ENCODE peak calls at places on chromosomes 3 and 15, in six cellular contexts. E, R, T, V, Y and A are unnamed samples.

GRCh38 chr15:85583404-85584390 is 203.3 kb downstream of the AKAP13 start:
- DNase-seq in E (no peak), R (peak), T (no peak), V (peak), Y (no peak), A (no peak)

GRCh38 chr3:107431298-107432012 is 54.2 kb downstream of the CCDC54 start:
- DNase-seq in E (peak), R (peak), T (peak), V (peak), Y (no peak), A (peak)

GRCh38 chr3:42078686-42079085 is 12.5 kb upstream of the TRAK1 start:
- DNase-seq in E (no peak), R (no peak), T (peak), V (no peak), Y (no peak), A (no peak)

GRCh38 chr15:29612096-29612495 is 210.2 kb downstream of the TJP1 start:
- DNase-seq in E (no peak), R (no peak), T (peak), V (no peak), Y (no peak), A (no peak)

GRCh38 chr15:29087521-29088285 is 181.9 kb downstream of the NSMCE3 start:
- DNase-seq in E (no peak), R (no peak), T (no peak), V (no peak), Y (no peak), A (no peak)

GRCh38 chr15:91271565-91272153 is 171.6 kb downstream of the SV2B start:
- DNase-seq in E (no peak), R (no peak), T (no peak), V (no peak), Y (no peak), A (peak)

GRCh38 chr3:73493543-73494314 is 131.0 kb downstream of the PDZRN3 start:
- DNase-seq in E (no peak), R (no peak), T (no peak), V (no peak), Y (no peak), A (no peak)

GRCh38 chr3:115470254-115470653 is 153.1 kb upstream of the GAP43 start:
- DNase-seq in E (no peak), R (no peak), T (no peak), V (no peak), Y (no peak), A (no peak)

GRCh38 chr15:65306551-65306950 is 2.1 kb downstream of the RNU5B-1 start:
- DNase-seq in E (no peak), R (no peak), T (no peak), V (no peak), Y (no peak), A (no peak)

GRCh38 chr3:13112521-13113345 is 39.5 kb upstream of the IQSEC1 start:
- DNase-seq in E (peak), R (no peak), T (peak), V (no peak), Y (no peak), A (no peak)

GRCh38 chr15:71137138-71137518 is 21.9 kb downstream of the THSD4 start:
- DNase-seq in E (no peak), R (no peak), T (no peak), V (no peak), Y (no peak), A (no peak)

GRCh38 chr3:185823280-185824044 is 1.4 kb downstream of the IGF2BP2 start:
- DNase-seq in E (peak), R (peak), T (peak), V (peak), Y (no peak), A (peak)

GRCh38 chr3:72426618-72427397 is 421.4 kb downstream of the SHQ1 start:
- DNase-seq in E (no peak), R (no peak), T (no peak), V (no peak), Y (no peak), A (no peak)

GRCh38 chr3:908839-909238 is 184.0 kb upstream of the CNTN6 start:
- DNase-seq in E (no peak), R (no peak), T (no peak), V (no peak), Y (no peak), A (peak)

GRCh38 chr3:36595531-36595930 is 168.8 kb downstream of the DCLK3 start:
- DNase-seq in E (no peak), R (no peak), T (no peak), V (no peak), Y (no peak), A (no peak)

GRCh38 chr15:33278816-33279612 is 31.8 kb upstream of the RYR3 start:
- DNase-seq in E (no peak), R (no peak), T (no peak), V (no peak), Y (no peak), A (no peak)

GRCh38 chr3:142858043-142858442 is 30.8 kb downstream of the PCOLCE2 start:
- DNase-seq in E (no peak), R (no peak), T (no peak), V (no peak), Y (no peak), A (no peak)

GRCh38 chr15:55434989-55435825 is 26.9 kb downstream of the PIERCE2 start:
- DNase-seq in E (no peak), R (no peak), T (no peak), V (no peak), Y (peak), A (no peak)

GRCh38 chr3:7978104-7978457 is 523.5 kb upstream of the LMCD1 start:
- DNase-seq in E (no peak), R (peak), T (no peak), V (no peak), Y (no peak), A (no peak)

GRCh38 chr3:48426401-48426909 is 3.4 kb downstream of the PLXNB1 start:
- DNase-seq in E (no peak), R (peak), T (no peak), V (no peak), Y (no peak), A (no peak)

GRCh38 chr3:40490916-40491315 is 14.0 kb downstream of the ZNF619 start:
- DNase-seq in E (no peak), R (no peak), T (no peak), V (no peak), Y (no peak), A (no peak)

GRCh38 chr15:87680200-87680599 is 576.3 kb downstream of the NTRK3 start:
- DNase-seq in E (no peak), R (no peak), T (no peak), V (no peak), Y (no peak), A (no peak)

GRCh38 chr3:67947808-67948508 is 293.5 kb upstream of the SUCLG2 start:
- DNase-seq in E (no peak), R (peak), T (no peak), V (no peak), Y (no peak), A (peak)

GRCh38 chr3:61954097-61954528 is 392.7 kb downstream of the PTPRG start:
- DNase-seq in E (no peak), R (no peak), T (no peak), V (no peak), Y (no peak), A (no peak)

GRCh38 chr15:97961067-97961954 is 808 bp downstream of the ARRDC4 start:
- DNase-seq in E (peak), R (peak), T (peak), V (peak), Y (no peak), A (peak)

GRCh38 chr3:149198611-149199010 is 23.0 kb downstream of the CP start:
- DNase-seq in E (no peak), R (no peak), T (no peak), V (no peak), Y (no peak), A (no peak)

GRCh38 chr3:100463002-100463401 is 29.4 kb upstream of the TMEM45A start:
- DNase-seq in E (no peak), R (no peak), T (no peak), V (no peak), Y (peak), A (no peak)

GRCh38 chr3:60301142-60301541 is 950.1 kb downstream of the FHIT start:
- DNase-seq in E (no peak), R (no peak), T (no peak), V (no peak), Y (no peak), A (no peak)

GRCh38 chr3:111572061-111572460 is 23.1 kb downstream of the ZBED2 start:
- DNase-seq in E (no peak), R (no peak), T (no peak), V (no peak), Y (no peak), A (no peak)

GRCh38 chr15:69343133-69343532 is 44.4 kb downstream of the PAQR5 start:
- DNase-seq in E (no peak), R (no peak), T (no peak), V (no peak), Y (no peak), A (no peak)

GRCh38 chr3:59212128-59212764 is 162.4 kb upstream of the CFAP20DC start:
- DNase-seq in E (no peak), R (no peak), T (no peak), V (no peak), Y (peak), A (no peak)

GRCh38 chr3:61813656-61814055 is 252.3 kb downstream of the PTPRG start:
- DNase-seq in E (no peak), R (no peak), T (no peak), V (peak), Y (no peak), A (no peak)

GRCh38 chr3:46619845-46620778 is 7.8 kb downstream of the FAM240A start:
- DNase-seq in E (no peak), R (no peak), T (no peak), V (no peak), Y (no peak), A (no peak)

GRCh38 chr15:69954726-69955125 is 143.0 kb downstream of the TLE3 start:
- DNase-seq in E (no peak), R (no peak), T (no peak), V (no peak), Y (no peak), A (no peak)

GRCh38 chr3:19946291-19946831 is 536 bp upstream of the RAB5A start:
- DNase-seq in E (no peak), R (no peak), T (no peak), V (no peak), Y (no peak), A (no peak)

GRCh38 chr3:139482206-139482605 is 5.9 kb upstream of the RBP2 start:
- DNase-seq in E (no peak), R (no peak), T (no peak), V (no peak), Y (no peak), A (no peak)

GRCh38 chr3:71063768-71064287 is 519.7 kb downstream of the FOXP1 start:
- DNase-seq in E (peak), R (peak), T (no peak), V (no peak), Y (no peak), A (no peak)

GRCh38 chr3:27559835-27560234 is 75.7 kb upstream of the SLC4A7 start:
- DNase-seq in E (no peak), R (no peak), T (no peak), V (peak), Y (no peak), A (no peak)

GRCh38 chr3:23999012-23999641 is 54.0 kb downstream of the NR1D2 start:
- DNase-seq in E (peak), R (peak), T (peak), V (peak), Y (no peak), A (peak)

GRCh38 chr3:126475411-126476114 is at the start of gene ZXDC:
- DNase-seq in E (peak), R (peak), T (peak), V (peak), Y (peak), A (peak)
- TF ChIP-seq CTCF in E (peak), R (peak), T (no peak), V (peak), Y (peak), A (no peak)

GRCh38 chr15:67381416-67382045 is 126.9 kb downstream of the IQCH start:
- DNase-seq in E (no peak), R (no peak), T (no peak), V (no peak), Y (no peak), A (no peak)

GRCh38 chr15:67382723-67383122 is 128.1 kb downstream of the IQCH start:
- DNase-seq in E (no peak), R (no peak), T (no peak), V (no peak), Y (no peak), A (no peak)

GRCh38 chr15:67385971-67386370 is 131.4 kb downstream of the IQCH start:
- DNase-seq in E (no peak), R (no peak), T (no peak), V (no peak), Y (no peak), A (no peak)

GRCh38 chr15:67384761-67385160 is 130.2 kb downstream of the IQCH start:
- DNase-seq in E (no peak), R (no peak), T (no peak), V (no peak), Y (no peak), A (no peak)

DNA sequence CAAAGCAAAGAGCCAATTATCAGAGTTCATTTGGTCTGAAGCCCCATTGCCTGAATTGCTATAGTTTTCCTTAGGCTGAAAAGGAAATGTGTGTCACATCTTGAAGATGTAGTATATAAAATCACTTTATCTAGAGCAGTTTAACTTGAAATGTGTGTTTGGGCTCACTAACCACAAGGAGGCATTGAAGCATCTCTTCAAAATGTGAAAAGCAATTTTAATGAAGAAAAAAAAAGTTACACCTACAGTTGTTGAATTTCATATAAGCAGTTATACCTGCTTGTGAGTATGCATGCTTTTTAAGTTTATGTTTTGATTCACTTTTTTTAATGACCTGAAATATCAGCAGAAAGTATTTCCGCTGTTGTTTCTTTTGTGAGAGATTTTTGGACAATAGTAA is 129.3 kb downstream of the IQCH start:
- DNase-seq in E (no peak), R (no peak), T (no peak), V (no peak), Y (no peak), A (no peak)
- TF ChIP-seq CTCF in E (no peak), R (no peak), T (no peak), V (no peak), Y (no peak), A (no peak)

DNA sequence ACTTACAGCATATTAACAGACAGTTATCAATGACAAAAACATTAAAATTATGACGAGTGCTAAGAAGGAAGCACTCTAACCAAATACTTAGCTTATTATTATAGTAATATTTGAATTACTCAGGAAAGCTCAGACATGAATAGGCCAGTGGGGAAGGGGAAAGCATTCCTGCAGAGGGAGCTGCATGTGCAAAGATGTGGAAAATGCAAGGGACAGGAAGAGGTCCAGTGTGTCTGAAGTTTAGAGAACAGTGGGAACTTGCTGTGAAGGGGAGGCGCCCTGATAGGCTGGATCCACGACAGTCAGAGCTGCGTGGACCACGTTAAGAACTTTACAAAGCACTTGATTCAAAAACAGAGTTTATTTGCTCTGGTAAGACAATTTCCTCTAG is 1.2 kb upstream of the SPICE1 start:
- DNase-seq in E (no peak), R (no peak), T (no peak), V (no peak), Y (no peak), A (no peak)
- TF ChIP-seq CTCF in E (no peak), R (peak), T (no peak), V (no peak), Y (no peak), A (no peak)

DNA sequence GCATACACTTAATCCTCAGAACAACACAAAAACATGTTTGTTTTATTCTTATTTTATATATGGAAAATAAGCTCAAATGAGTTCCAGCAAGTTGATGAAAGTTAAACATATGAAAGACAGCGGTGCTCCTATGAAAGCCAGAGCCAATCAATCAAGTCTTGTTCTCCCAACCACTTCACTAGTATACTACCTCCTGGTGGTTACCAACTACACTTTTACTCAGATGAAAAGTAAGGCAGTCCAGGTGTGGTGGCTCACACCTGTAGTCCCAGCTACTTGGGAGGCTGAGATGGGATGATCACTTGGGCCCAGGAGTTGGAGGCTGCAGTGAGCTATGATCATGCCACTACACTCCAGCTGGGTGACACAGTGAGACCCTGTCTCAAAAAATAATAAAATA is 66.0 kb downstream of the MAGI1 start:
- DNase-seq in E (no peak), R (no peak), T (no peak), V (no peak), Y (no peak), A (no peak)
- TF ChIP-seq CTCF in E (no peak), R (no peak), T (no peak), V (no peak), Y (no peak), A (no peak)

GRCh38 chr3:64717872-64718613 is 30.2 kb upstream of the ADAMTS9 start:
- DNase-seq in E (no peak), R (no peak), T (no peak), V (no peak), Y (no peak), A (no peak)
- TF ChIP-seq CTCF in E (no peak), R (peak), T (no peak), V (peak), Y (no peak), A (peak)

DNA sequence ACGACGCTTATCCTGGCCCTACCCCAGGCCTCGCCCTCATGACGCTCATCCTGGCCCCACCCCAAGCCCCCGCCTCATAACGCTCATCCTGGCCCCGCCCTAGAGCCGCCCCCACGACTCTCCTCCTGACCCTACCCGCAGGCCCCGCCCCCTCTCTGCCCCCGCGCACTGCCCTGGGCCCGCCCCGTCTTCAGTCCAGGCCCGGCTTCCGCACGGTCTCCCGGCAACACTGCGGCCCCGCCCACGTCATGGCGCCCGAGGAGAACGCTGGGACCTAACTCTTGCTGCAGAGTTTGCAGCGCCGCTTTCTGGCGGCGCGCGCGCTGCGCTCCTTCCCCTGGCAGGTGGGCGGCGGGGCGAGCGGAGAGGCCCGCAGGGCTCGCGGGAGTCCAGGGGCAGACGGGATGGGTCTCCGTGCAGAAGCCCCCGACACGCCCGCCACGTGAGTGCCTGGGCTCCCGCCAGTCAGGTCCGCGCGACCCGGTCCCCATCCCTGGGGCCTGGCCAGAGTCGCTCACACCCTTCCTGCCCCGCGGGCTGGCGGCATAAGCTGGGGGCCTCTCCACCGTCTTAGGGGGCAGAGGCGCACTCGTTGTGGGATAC is 52.5 kb upstream of the ROPN1B start:
- DNase-seq in E (peak), R (peak), T (peak), V (no peak), Y (peak), A (peak)
- TF ChIP-seq CTCF in E (no peak), R (peak), T (no peak), V (no peak), Y (no peak), A (no peak)

GRCh38 chr3:184742676-184743135 is 30.8 kb upstream of the MAGEF1 start:
- DNase-seq in E (no peak), R (no peak), T (peak), V (no peak), Y (no peak), A (no peak)

GRCh38 chr3:184741259-184741556 is 29.3 kb upstream of the MAGEF1 start:
- DNase-seq in E (no peak), R (no peak), T (peak), V (no peak), Y (no peak), A (no peak)

GRCh38 chr3:184743248-184743647 is 31.4 kb upstream of the MAGEF1 start:
- DNase-seq in E (no peak), R (no peak), T (no peak), V (no peak), Y (no peak), A (no peak)

GRCh38 chr3:184740509-184741258 is 28.8 kb upstream of the MAGEF1 start:
- DNase-seq in E (no peak), R (no peak), T (peak), V (no peak), Y (peak), A (no peak)

GRCh38 chr3:184741798-184742675 is 30.2 kb upstream of the MAGEF1 start:
- DNase-seq in E (peak), R (no peak), T (peak), V (no peak), Y (no peak), A (no peak)
- TF ChIP-seq CTCF in E (no peak), R (no peak), T (no peak), V (no peak), Y (no peak), A (no peak)

GRCh38 chr15:35129361-35129760 is 44.3 kb upstream of the NANOGP8 start:
- DNase-seq in E (no peak), R (no peak), T (no peak), V (no peak), Y (no peak), A (no peak)

GRCh38 chr15:35134269-35134668 is 49.2 kb upstream of the NANOGP8 start:
- DNase-seq in E (no peak), R (no peak), T (no peak), V (no peak), Y (no peak), A (no peak)

GRCh38 chr15:35127717-35128116 is 42.6 kb upstream of the NANOGP8 start:
- DNase-seq in E (no peak), R (no peak), T (no peak), V (no peak), Y (no peak), A (no peak)

GRCh38 chr15:35126236-35126635 is 41.1 kb upstream of the NANOGP8 start:
- DNase-seq in E (no peak), R (no peak), T (no peak), V (no peak), Y (no peak), A (no peak)

GRCh38 chr15:35130245-35130644 is 45.1 kb upstream of the NANOGP8 start:
- DNase-seq in E (no peak), R (no peak), T (no peak), V (no peak), Y (no peak), A (no peak)
- TF ChIP-seq CTCF in E (no peak), R (no peak), T (no peak), V (no peak), Y (no peak), A (no peak)